ENCODE peak calls at places on chromosome 16, in nine cellular contexts. C, D, G, O, E, H, Q, W and S are unnamed samples.

GRCh38 chr16:68640972-68641371 is 4.1 kb upstream of the CDH3 start:
- DNase-seq in C (peak), D (no peak), G (no peak), O (no peak), E (peak), H (no peak), Q (no peak), W (peak), S (no peak)

GRCh38 chr16:9007177-9007794 is 43.6 kb upstream of the USP7 start:
- DNase-seq in C (no peak), D (no peak), G (no peak), O (no peak), E (peak), H (no peak), Q (no peak), W (peak), S (no peak)

GRCh38 chr16:59202463-59202862 is 468.3 kb upstream of the GOT2 start:
- DNase-seq in C (no peak), D (no peak), G (no peak), O (no peak), E (no peak), H (no peak), Q (no peak), W (no peak), S (no peak)

GRCh38 chr16:28063047-28063521 is 430 bp downstream of the GSG1L start:
- DNase-seq in C (no peak), D (peak), G (no peak), O (no peak), E (peak), H (peak), Q (no peak), W (no peak), S (no peak)

GRCh38 chr16:57619606-57620315 is 8.7 kb upstream of the ADGRG1 start:
- DNase-seq in C (peak), D (peak), G (peak), O (no peak), E (no peak), H (no peak), Q (no peak), W (no peak), S (no peak)

GRCh38 chr16:58970775-58971174 is 236.7 kb upstream of the GOT2 start:
- DNase-seq in C (no peak), D (no peak), G (no peak), O (no peak), E (peak), H (no peak), Q (no peak), W (no peak), S (no peak)

GRCh38 chr16:81700780-81701165 is 78.3 kb upstream of the PLCG2 start:
- DNase-seq in C (no peak), D (no peak), G (no peak), O (no peak), E (no peak), H (no peak), Q (no peak), W (no peak), S (no peak)

GRCh38 chr16:81770008-81770407 is 9.1 kb upstream of the PLCG2 start:
- DNase-seq in C (no peak), D (no peak), G (no peak), O (no peak), E (no peak), H (no peak), Q (no peak), W (no peak), S (no peak)

GRCh38 chr16:46743232-46743719 is 4.9 kb downstream of the MYLK3 start:
- DNase-seq in C (no peak), D (no peak), G (no peak), O (no peak), E (peak), H (no peak), Q (peak), W (peak), S (no peak)

GRCh38 chr16:70735141-70735979 is 49.5 kb upstream of the MTSS2 start:
- DNase-seq in C (no peak), D (no peak), G (no peak), O (no peak), E (peak), H (peak), Q (no peak), W (peak), S (no peak)

GRCh38 chr16:48201515-48202201 is 42.4 kb upstream of the LONP2 start:
- DNase-seq in C (no peak), D (no peak), G (no peak), O (no peak), E (no peak), H (no peak), Q (no peak), W (no peak), S (no peak)

GRCh38 chr16:12612598-12613101 is 191.0 kb downstream of the CPPED1 start:
- DNase-seq in C (peak), D (no peak), G (no peak), O (peak), E (no peak), H (no peak), Q (no peak), W (no peak), S (no peak)

GRCh38 chr16:89565506-89566372 is 5.3 kb downstream of the RPL13 start:
- DNase-seq in C (peak), D (peak), G (peak), O (peak), E (no peak), H (peak), Q (peak), W (peak), S (no peak)

GRCh38 chr16:57313509-57313908 is 29.0 kb upstream of the PLLP start:
- DNase-seq in C (no peak), D (peak), G (no peak), O (no peak), E (no peak), H (no peak), Q (no peak), W (no peak), S (no peak)

GRCh38 chr16:67431805-67432476 is 1.0 kb downstream of the HSD11B2 start:
- DNase-seq in C (no peak), D (no peak), G (no peak), O (no peak), E (no peak), H (peak), Q (no peak), W (no peak), S (no peak)

GRCh38 chr16:70267516-70267915 is 15.8 kb upstream of the EXOSC6 start:
- DNase-seq in C (peak), D (peak), G (peak), O (peak), E (peak), H (peak), Q (no peak), W (peak), S (no peak)

GRCh38 chr16:57385083-57385482 is 12.8 kb downstream of the CX3CL1 start:
- DNase-seq in C (no peak), D (no peak), G (no peak), O (no peak), E (no peak), H (no peak), Q (no peak), W (no peak), S (no peak)

GRCh38 chr16:74724820-74725549 is 24.3 kb upstream of the MLKL start:
- DNase-seq in C (no peak), D (no peak), G (peak), O (no peak), E (no peak), H (no peak), Q (no peak), W (peak), S (peak)

GRCh38 chr16:70594569-70594968 is 51.8 kb upstream of the IL34 start:
- DNase-seq in C (peak), D (no peak), G (peak), O (no peak), E (no peak), H (no peak), Q (no peak), W (no peak), S (no peak)

GRCh38 chr16:53741546-53741945 is 37.6 kb downstream of the FTO start:
- DNase-seq in C (peak), D (no peak), G (no peak), O (no peak), E (no peak), H (no peak), Q (no peak), W (no peak), S (no peak)

GRCh38 chr16:53744449-53744848 is 40.5 kb downstream of the FTO start:
- DNase-seq in C (peak), D (no peak), G (no peak), O (no peak), E (no peak), H (no peak), Q (no peak), W (no peak), S (no peak)

GRCh38 chr16:53745126-53745525 is 41.2 kb downstream of the FTO start:
- DNase-seq in C (peak), D (no peak), G (no peak), O (no peak), E (peak), H (no peak), Q (no peak), W (no peak), S (no peak)

GRCh38 chr16:53743149-53743566 is 39.2 kb downstream of the FTO start:
- DNase-seq in C (peak), D (no peak), G (no peak), O (no peak), E (peak), H (peak), Q (no peak), W (no peak), S (no peak)

DNA sequence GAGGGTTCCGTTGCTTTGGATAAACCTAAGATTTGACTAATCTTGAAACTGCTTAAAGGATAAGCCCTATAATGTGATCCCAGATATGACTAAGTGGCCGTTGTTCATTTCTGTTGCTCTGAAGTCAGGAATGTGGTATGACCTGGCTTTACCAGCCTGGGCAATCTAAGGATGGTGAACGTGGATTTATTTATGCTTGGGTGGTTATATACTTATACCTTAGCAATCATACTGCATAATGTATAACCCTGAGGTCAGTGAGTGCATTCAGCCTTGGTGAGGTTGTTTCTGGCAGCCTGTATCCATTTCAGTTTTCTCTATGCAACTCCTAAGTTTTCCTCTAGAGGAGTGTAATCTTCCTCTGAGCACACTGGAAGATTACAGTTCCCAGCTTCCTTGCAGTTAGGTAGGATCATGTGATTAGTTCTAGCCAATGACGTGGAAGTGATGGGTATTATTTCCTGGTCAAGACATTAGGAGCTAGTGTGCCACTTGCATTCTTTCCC is 41.9 kb downstream of the FTO start:
- DNase-seq in C (peak), D (no peak), G (no peak), O (no peak), E (peak), H (no peak), Q (no peak), W (no peak), S (no peak)
- TF ChIP-seq CTCF in C (peak), D (no peak), G (no peak), O (no peak), E (peak), H (no peak), Q (no peak), W (peak), S (no peak)

GRCh38 chr16:30925646-30926332 is 2.4 kb downstream of the FBXL19 start:
- DNase-seq in C (no peak), D (no peak), G (no peak), O (no peak), E (no peak), H (no peak), Q (no peak), W (no peak), S (no peak)

GRCh38 chr16:30927789-30928378 is 4.5 kb downstream of the FBXL19 start:
- DNase-seq in C (peak), D (peak), G (peak), O (peak), E (peak), H (peak), Q (peak), W (no peak), S (no peak)

GRCh38 chr16:30926333-30926811 is 3.0 kb downstream of the FBXL19 start:
- DNase-seq in C (no peak), D (no peak), G (no peak), O (no peak), E (no peak), H (no peak), Q (no peak), W (no peak), S (no peak)

GRCh38 chr16:30928390-30928789 is 5.0 kb downstream of the FBXL19 start:
- DNase-seq in C (no peak), D (no peak), G (peak), O (no peak), E (no peak), H (no peak), Q (no peak), W (no peak), S (no peak)

GRCh38 chr16:30926937-30927788 is 3.8 kb downstream of the FBXL19 start:
- DNase-seq in C (no peak), D (no peak), G (no peak), O (no peak), E (no peak), H (no peak), Q (no peak), W (no peak), S (no peak)
- H3K4me3 ChIP-seq in C (no peak), D (no peak), G (no peak), O (no peak), E (no peak), H (no peak), Q (no peak), W (no peak), S (no peak)

GRCh38 chr16:2005646-2006045 is 4.0 kb downstream of the ZNF598 start:
- DNase-seq in C (no peak), D (no peak), G (peak), O (no peak), E (peak), H (no peak), Q (no peak), W (no peak), S (no peak)
- TF ChIP-seq CTCF in C (no peak), D (peak), G (no peak), O (peak), E (no peak), H (no peak), Q (peak), W (peak), S (no peak)

GRCh38 chr16:31538199-31538598 is 10.5 kb downstream of the AHSP start:
- DNase-seq in C (no peak), D (no peak), G (no peak), O (no peak), E (no peak), H (no peak), Q (no peak), W (no peak), S (no peak)

GRCh38 chr16:31535737-31536136 is 8.0 kb downstream of the AHSP start:
- DNase-seq in C (no peak), D (no peak), G (no peak), O (no peak), E (no peak), H (no peak), Q (no peak), W (no peak), S (no peak)

GRCh38 chr16:31536804-31537361 is 9.2 kb downstream of the AHSP start:
- DNase-seq in C (no peak), D (no peak), G (no peak), O (no peak), E (no peak), H (no peak), Q (no peak), W (no peak), S (no peak)

GRCh38 chr16:31542763-31543162 is 15.1 kb downstream of the AHSP start:
- DNase-seq in C (no peak), D (no peak), G (no peak), O (no peak), E (no peak), H (no peak), Q (no peak), W (no peak), S (no peak)

DNA sequence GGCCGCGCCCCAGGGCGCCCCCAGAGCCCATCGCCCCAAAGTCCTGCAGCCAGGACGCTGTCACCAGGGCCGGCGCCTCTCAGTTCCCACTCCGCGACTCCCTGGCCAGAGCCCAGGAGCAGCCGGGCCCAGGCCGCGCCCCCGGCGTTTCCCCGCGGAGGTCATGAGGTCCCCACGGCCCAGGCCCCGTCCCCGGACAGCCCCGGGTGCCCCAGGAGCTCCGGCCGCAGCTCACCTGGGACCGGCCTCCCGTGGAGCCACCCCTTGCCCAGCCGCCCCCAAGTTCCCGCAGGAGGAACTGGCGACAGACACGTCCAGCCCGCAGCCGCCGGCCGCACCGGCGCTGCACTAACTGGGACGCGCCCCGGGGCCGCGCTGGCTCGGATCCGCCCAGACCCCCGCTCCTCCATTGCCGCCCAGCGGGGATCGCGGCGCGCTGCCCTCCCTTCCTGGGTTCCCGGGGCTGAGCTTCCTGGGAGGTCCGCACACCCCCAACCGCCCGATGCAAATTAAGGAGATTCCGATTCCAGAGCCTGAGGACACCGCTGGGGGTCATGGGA is 9.7 kb downstream of the AHSP start:
- DNase-seq in C (no peak), D (peak), G (no peak), O (no peak), E (no peak), H (peak), Q (peak), W (no peak), S (no peak)
- H3K4me3 ChIP-seq in C (no peak), D (peak), G (no peak), O (no peak), E (no peak), H (peak), Q (peak), W (no peak), S (peak)

GRCh38 chr16:23448392-23448791 is 4.6 kb downstream of the COG7 start:
- DNase-seq in C (no peak), D (no peak), G (no peak), O (no peak), E (no peak), H (no peak), Q (no peak), W (peak), S (no peak)

GRCh38 chr16:23452572-23453337 is at the start of gene COG7:
- DNase-seq in C (peak), D (peak), G (peak), O (peak), E (peak), H (peak), Q (peak), W (peak), S (peak)

GRCh38 chr16:23452221-23452571 is 793 bp downstream of the COG7 start:
- DNase-seq in C (no peak), D (no peak), G (no peak), O (no peak), E (no peak), H (peak), Q (no peak), W (no peak), S (no peak)

GRCh38 chr16:23453338-23454052 is 506 bp upstream of the COG7 start:
- DNase-seq in C (no peak), D (no peak), G (no peak), O (no peak), E (no peak), H (no peak), Q (no peak), W (no peak), S (no peak)
- TF ChIP-seq CTCF in C (no peak), D (no peak), G (no peak), O (no peak), E (no peak), H (no peak), Q (no peak), W (no peak), S (no peak)

GRCh38 chr16:51151951-51152663 is 1.0 kb upstream of the SALL1 start:
- DNase-seq in C (no peak), D (peak), G (peak), O (no peak), E (peak), H (peak), Q (peak), W (no peak), S (no peak)
- H3K4me3 ChIP-seq in C (no peak), D (peak), G (peak), O (peak), E (peak), H (peak), Q (peak), W (peak), S (peak)

GRCh38 chr16:590165-590874 is 454 bp downstream of the RAB40C start:
- DNase-seq in C (peak), D (no peak), G (peak), O (no peak), E (peak), H (peak), Q (peak), W (no peak), S (no peak)
- TF ChIP-seq CTCF in C (no peak), D (no peak), G (no peak), O (no peak), E (no peak), H (no peak), Q (no peak), W (no peak), S (no peak)

GRCh38 chr16:11213799-11214198 is 42.2 kb downstream of the SOCS1 start:
- DNase-seq in C (no peak), D (no peak), G (no peak), O (no peak), E (no peak), H (no peak), Q (no peak), W (no peak), S (no peak)

GRCh38 chr16:11217651-11218323 is 38.2 kb downstream of the SOCS1 start:
- DNase-seq in C (no peak), D (no peak), G (no peak), O (no peak), E (no peak), H (no peak), Q (no peak), W (no peak), S (no peak)

GRCh38 chr16:11213373-11213772 is 42.6 kb downstream of the SOCS1 start:
- DNase-seq in C (no peak), D (no peak), G (no peak), O (no peak), E (no peak), H (no peak), Q (no peak), W (no peak), S (no peak)

GRCh38 chr16:11218324-11218962 is 37.6 kb downstream of the SOCS1 start:
- DNase-seq in C (no peak), D (no peak), G (no peak), O (no peak), E (peak), H (no peak), Q (no peak), W (no peak), S (no peak)

GRCh38 chr16:11215935-11216556 is 40.0 kb downstream of the SOCS1 start:
- DNase-seq in C (no peak), D (no peak), G (no peak), O (no peak), E (no peak), H (no peak), Q (no peak), W (no peak), S (no peak)
- H3K4me3 ChIP-seq in C (no peak), D (no peak), G (no peak), O (no peak), E (no peak), H (no peak), Q (no peak), W (no peak), S (no peak)